ENCODE peak calls at places on chromosomes 16 and 17, in nine cellular contexts. V is HCT116; R is heart right ventricle; J is breast epithelium; F is pancreas; G is effector memory CD4-positive, alpha-beta T cell; H is suprapubic skin; I is testis; K is heart left ventricle. Q is an unnamed sample.

GRCh38 chr17:50845260-50846147 is 10.1 kb downstream of the WFIKKN2 start:
- DNase-seq in I (no peak), V (no peak), F (no peak), J (no peak), K (no peak), H (peak; percentile 55), R (no peak), G (no peak), Q (no peak)

GRCh38 chr16:67260426-67261063 is 11.8 kb downstream of the SLC9A5 start:
- DNase-seq in K (no peak), J (no peak), I (no peak), F (no peak), H (peak; percentile 29), R (no peak), V (no peak), G (no peak), Q (no peak)

GRCh38 chr16:68848786-68849185 is 5.5 kb downstream of the TANGO6 start:
- DNase-seq in R (no peak), I (no peak), K (no peak), G (no peak), J (no peak), F (no peak), V (no peak), H (no peak), Q (no peak)

GRCh38 chr17:44760474-44761308 is 1.9 kb downstream of the ADAM11 start:
- DNase-seq in F (no peak), I (no peak), J (no peak), R (no peak), V (no peak), G (no peak), K (no peak), H (no peak), Q (no peak)

GRCh38 chr17:4945176-4945943 is 3.0 kb downstream of the PFN1 start:
- DNase-seq in F (peak; percentile 69), R (peak; percentile 49), V (peak; percentile 82), I (peak; percentile 60), H (peak; percentile 91), K (peak; percentile 82), J (peak; percentile 81), G (peak; percentile 56), Q (no peak)

GRCh38 chr17:44197980-44198720 is 1.5 kb downstream of the ATXN7L3 start:
- DNase-seq in V (peak; percentile 57), G (no peak), R (no peak), H (peak; percentile 64), F (no peak), J (no peak), I (peak; percentile 62), K (no peak), Q (no peak)

GRCh38 chr16:65414284-65414984 is 292.6 kb upstream of the CDH11 start:
- DNase-seq in I (no peak), K (no peak), V (no peak), J (no peak), R (no peak), G (no peak), H (no peak), F (no peak), Q (no peak)

GRCh38 chr17:61579961-61580360 is 11.1 kb downstream of the NACA2 start:
- DNase-seq in R (no peak), G (no peak), J (no peak), H (no peak), K (no peak), F (no peak), I (no peak), V (no peak), Q (no peak)

GRCh38 chr17:48995871-48996695 is 1.1 kb upstream of the IGF2BP1 start:
- DNase-seq in J (no peak), G (no peak), I (peak; percentile 35), R (no peak), K (no peak), H (no peak), V (no peak), F (no peak), Q (peak; percentile 84)

GRCh38 chr17:56815711-56816110 is 18.0 kb downstream of the C17orf67 start:
- DNase-seq in F (no peak), G (no peak), I (no peak), R (no peak), H (no peak), V (no peak), K (no peak), J (no peak), Q (no peak)

GRCh38 chr17:28950017-28950751 is 1.1 kb downstream of the PHF12 start:
- DNase-seq in V (no peak), R (peak; percentile 56), J (peak; percentile 66), G (peak; percentile 26), F (peak; percentile 77), I (peak; percentile 63), K (peak; percentile 75), H (peak; percentile 85), Q (no peak)

GRCh38 chr16:48609453-48610023 is 442 bp downstream of the N4BP1 start:
- DNase-seq in I (peak; percentile 56), G (peak; percentile 12), F (peak; percentile 79), J (no peak), K (peak; percentile 87), H (peak; percentile 78), R (peak; percentile 78), V (no peak), Q (no peak)
- H3K4me1 ChIP-seq in I (peaks cover 41% of the 10 kb centered on the region), G (peaks cover 36% of the 10 kb centered on the region), F (peaks cover 17% of the 10 kb centered on the region), J (peaks cover 10% of the 10 kb centered on the region), K (peaks cover 82% of the 10 kb centered on the region), H (peaks cover 76% of the 10 kb centered on the region), R (peaks cover 39% of the 10 kb centered on the region), V (peaks cover 29% of the 10 kb centered on the region), Q (peaks cover 8% of the 10 kb centered on the region)

GRCh38 chr17:40113961-40114272 is 7.9 kb upstream of the MSL1 start:
- DNase-seq in K (no peak), I (no peak), H (no peak), V (no peak), F (no peak), G (no peak), R (no peak), J (no peak), Q (no peak)

GRCh38 chr17:40111221-40112128 is 10.3 kb upstream of the MSL1 start:
- DNase-seq in F (peak; percentile 81), I (peak; percentile 92), V (peak; percentile 81), G (no peak), J (peak; percentile 82), H (peak; percentile 93), K (peak; percentile 92), R (peak; percentile 88), Q (no peak)

GRCh38 chr17:40113110-40113960 is 8.4 kb upstream of the MSL1 start:
- DNase-seq in V (peak; percentile 87), H (peak; percentile 96), K (peak; percentile 91), G (peak; percentile 83), R (peak; percentile 86), I (peak; percentile 96), F (peak; percentile 89), J (peak; percentile 93), Q (no peak)

GRCh38 chr17:40112718-40113109 is 9.1 kb upstream of the MSL1 start:
- DNase-seq in J (peak; percentile 41), F (no peak), H (no peak), G (no peak), R (no peak), V (no peak), I (no peak), K (no peak), Q (no peak)

DNA sequence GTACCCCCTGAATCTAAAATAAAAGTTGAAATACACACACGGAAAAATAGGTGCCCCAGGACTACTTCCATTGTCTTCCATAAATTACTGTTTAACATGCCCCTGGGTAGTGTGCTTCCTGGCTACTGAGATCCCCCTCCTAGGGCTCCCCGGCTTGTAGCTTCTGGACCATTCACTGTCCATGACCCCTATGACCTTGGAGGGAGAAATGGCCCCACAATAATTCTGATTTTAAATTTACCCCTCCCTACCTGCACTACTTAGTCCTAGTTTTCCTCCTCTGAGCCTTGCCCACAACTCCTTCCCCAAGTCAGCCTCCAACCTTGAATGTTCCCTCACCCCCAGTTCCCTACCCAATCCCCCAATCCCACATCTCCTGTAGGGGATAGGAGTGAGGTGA is 9.6 kb upstream of the MSL1 start:
- DNase-seq in R (no peak), I (no peak), F (no peak), G (no peak), V (no peak), K (no peak), J (no peak), H (no peak), Q (no peak)
- H3K4me1 ChIP-seq in R (peaks cover 57% of the 10 kb centered on the region), I (peaks cover 70% of the 10 kb centered on the region), F (peaks cover 61% of the 10 kb centered on the region), G (peaks cover 61% of the 10 kb centered on the region), V (peaks cover 81% of the 10 kb centered on the region), K (peaks cover 67% of the 10 kb centered on the region), J (peaks cover 3% of the 10 kb centered on the region), H (peaks cover 76% of the 10 kb centered on the region), Q (peaks cover 17% of the 10 kb centered on the region)

GRCh38 chr17:77378318-77379064 is 237.7 kb downstream of the SEC14L1 start:
- DNase-seq in V (no peak), I (no peak), F (no peak), G (no peak), R (no peak), K (no peak), J (no peak), H (no peak), Q (no peak)

GRCh38 chr17:77380411-77381184 is 239.8 kb downstream of the SEC14L1 start:
- DNase-seq in H (no peak), V (no peak), I (no peak), R (no peak), F (no peak), J (no peak), G (no peak), K (no peak), Q (no peak)

GRCh38 chr17:77381185-77381700 is 240.5 kb downstream of the SEC14L1 start:
- DNase-seq in J (no peak), V (no peak), I (no peak), H (no peak), F (no peak), R (no peak), G (no peak), K (no peak), Q (no peak)

GRCh38 chr17:77379065-77379428 is 238.3 kb downstream of the SEC14L1 start:
- DNase-seq in V (no peak), R (no peak), F (no peak), I (no peak), H (no peak), G (no peak), K (no peak), J (no peak), Q (no peak)

GRCh38 chr17:77379837-77380236 is 239.1 kb downstream of the SEC14L1 start:
- DNase-seq in R (no peak), V (no peak), J (no peak), G (no peak), F (no peak), H (no peak), K (no peak), I (no peak), Q (no peak)
- H3K4me1 ChIP-seq in R (peaks cover 96% of the 10 kb centered on the region), V (peaks cover 28% of the 10 kb centered on the region), J (peaks cover 18% of the 10 kb centered on the region), G (peaks cover 83% of the 10 kb centered on the region), F (peaks cover 21% of the 10 kb centered on the region), H (peaks cover 100% of the 10 kb centered on the region), K (peaks cover 94% of the 10 kb centered on the region), I (peaks cover 96% of the 10 kb centered on the region), Q (peaks cover 27% of the 10 kb centered on the region)

DNA sequence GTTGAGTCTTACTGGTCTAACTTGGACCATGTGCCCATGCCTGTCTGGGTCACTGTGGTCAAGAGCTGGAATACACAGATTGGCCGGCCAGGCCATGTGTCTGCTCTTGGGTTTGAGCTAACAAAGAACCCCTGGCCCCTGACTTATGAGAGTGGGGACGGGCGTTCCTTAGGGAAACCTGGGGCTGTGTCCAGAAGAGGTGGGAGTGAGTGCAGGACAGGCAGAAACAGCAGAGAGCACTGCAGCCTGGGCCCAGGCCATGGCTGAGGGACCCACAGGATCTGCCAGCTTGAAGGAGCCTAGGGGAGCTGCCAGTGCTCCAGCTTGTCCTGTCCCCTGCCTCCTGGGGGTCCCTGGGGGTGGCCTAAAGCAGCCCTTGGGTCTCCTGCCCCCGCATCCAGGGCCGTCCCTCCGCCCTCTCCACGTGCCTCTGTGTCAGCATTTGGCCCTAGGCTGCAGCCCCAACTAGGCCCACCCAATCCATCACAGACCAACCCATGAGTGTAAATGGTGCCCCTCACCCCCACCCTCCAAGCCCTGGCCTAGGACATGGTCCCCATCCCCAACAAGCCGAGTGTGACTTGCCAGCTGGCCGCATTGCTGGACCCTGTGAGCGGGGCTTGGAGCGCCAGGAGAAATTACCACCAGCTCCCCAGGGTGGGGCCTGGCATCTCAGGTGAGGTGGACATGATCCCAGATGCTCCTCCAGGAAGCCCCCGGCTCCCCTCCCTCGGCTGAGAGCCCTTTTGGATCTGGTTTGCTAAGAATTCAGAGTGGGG is 12.5 kb upstream of the DRC7 start:
- DNase-seq in H (no peak), G (no peak), K (no peak), F (no peak), R (no peak), V (no peak), I (no peak), J (no peak), Q (no peak)
- H3K4me1 ChIP-seq in H (peaks cover 7% of the 10 kb centered on the region), G (no peaks in the 10 kb centered on the region), K (no peaks in the 10 kb centered on the region), F (peaks cover 5% of the 10 kb centered on the region), R (no peaks in the 10 kb centered on the region), V (no peaks in the 10 kb centered on the region), I (no peaks in the 10 kb centered on the region), J (no peaks in the 10 kb centered on the region), Q (peaks cover 2% of the 10 kb centered on the region)